ENCODE peak calls at places on chromosomes 4 and X, in six cellular contexts. B, Y, E, F, C and G are unnamed samples.
A peak's percentile ranks its signal among the peaks of the same experiment; 100 is the strongest.

GRCh38 chr4:153465922-153466636 is at the start of gene TMEM131L:
- DNase-seq in B (peak; percentile 89), Y (peak; percentile 58), E (peak; percentile 65), F (peak; percentile 64), C (peak; percentile 93), G (peak; percentile 66)

GRCh38 chrX:48957477-48957826 is at the start of gene OTUD5:
- DNase-seq in B (peak; percentile 88), Y (peak; percentile 70), E (peak; percentile 68), F (no peak), C (no peak), G (peak; percentile 72)

GRCh38 chr4:177087060-177087459 is 222.6 kb upstream of the NEIL3 start:
- DNase-seq in B (no peak), Y (no peak), E (no peak), F (no peak), C (no peak), G (no peak)

GRCh38 chr4:173052439-173052838 is 116.2 kb upstream of the GALNT7 start:
- DNase-seq in B (no peak), Y (no peak), E (no peak), F (no peak), C (no peak), G (no peak)

GRCh38 chr4:88216395-88216794 is 58.0 kb upstream of the ABCG2 start:
- DNase-seq in B (no peak), Y (no peak), E (no peak), F (no peak), C (peak; percentile 47), G (no peak)

GRCh38 chrX:49816435-49816834 is 12.7 kb upstream of the PAGE4 start:
- DNase-seq in B (no peak), Y (no peak), E (no peak), F (no peak), C (no peak), G (no peak)

GRCh38 chr4:187204389-187204920 is 480.8 kb upstream of the FAT1 start:
- DNase-seq in B (no peak), Y (no peak), E (no peak), F (peak; percentile 15), C (no peak), G (no peak)

GRCh38 chrX:153867139-153867538 is 18.8 kb downstream of the L1CAM start:
- DNase-seq in B (no peak), Y (no peak), E (no peak), F (no peak), C (no peak), G (no peak)

GRCh38 chr4:109301691-109302365 is 630 bp downstream of the COL25A1 start:
- DNase-seq in B (no peak), Y (no peak), E (no peak), F (no peak), C (no peak), G (no peak)

GRCh38 chr4:108244576-108244975 is 75.8 kb upstream of the LEF1 start:
- DNase-seq in B (no peak), Y (no peak), E (no peak), F (no peak), C (no peak), G (no peak)

GRCh38 chr4:5165419-5166369 is 114.4 kb downstream of the STK32B start:
- DNase-seq in B (peak; percentile 46), Y (peak; percentile 93), E (no peak), F (peak; percentile 80), C (peak; percentile 83), G (no peak)

GRCh38 chr4:156255205-156255604 is 301.5 kb upstream of the CTSO start:
- DNase-seq in B (no peak), Y (no peak), E (no peak), F (no peak), C (no peak), G (no peak)

GRCh38 chrX:132853040-132853439 is 105.4 kb downstream of the HS6ST2 start:
- DNase-seq in B (no peak), Y (no peak), E (no peak), F (no peak), C (no peak), G (no peak)

GRCh38 chrX:131821945-131822622 is 201.0 kb upstream of the STK26 start:
- DNase-seq in B (peak; percentile 81), Y (peak; percentile 72), E (peak; percentile 88), F (peak; percentile 66), C (no peak), G (peak; percentile 64)

GRCh38 chr4:7679431-7679830 is 244.7 kb upstream of the PSAPL1 start:
- DNase-seq in B (peak; percentile 57), Y (no peak), E (no peak), F (no peak), C (no peak), G (no peak)

GRCh38 chrX:47618923-47619485 is 653 bp downstream of the SYN1 start:
- DNase-seq in B (no peak), Y (no peak), E (no peak), F (no peak), C (no peak), G (no peak)
- H3K27ac ChIP-seq in B (no peak overlapping the region), Y (no peak overlapping the region), E (peak overlapping the region; percentile 41), F (no peak overlapping the region), C (no peak overlapping the region), G (no peak overlapping the region)

GRCh38 chr4:118753096-118753495 is 67.9 kb downstream of the METTL14 start:
- DNase-seq in B (no peak), Y (no peak), E (no peak), F (no peak), C (no peak), G (no peak)
- H3K27ac ChIP-seq in B (no peak overlapping the region), Y (no peak overlapping the region), E (no peak overlapping the region), F (no peak overlapping the region), C (peak overlapping the region; percentile 76), G (no peak overlapping the region)

DNA sequence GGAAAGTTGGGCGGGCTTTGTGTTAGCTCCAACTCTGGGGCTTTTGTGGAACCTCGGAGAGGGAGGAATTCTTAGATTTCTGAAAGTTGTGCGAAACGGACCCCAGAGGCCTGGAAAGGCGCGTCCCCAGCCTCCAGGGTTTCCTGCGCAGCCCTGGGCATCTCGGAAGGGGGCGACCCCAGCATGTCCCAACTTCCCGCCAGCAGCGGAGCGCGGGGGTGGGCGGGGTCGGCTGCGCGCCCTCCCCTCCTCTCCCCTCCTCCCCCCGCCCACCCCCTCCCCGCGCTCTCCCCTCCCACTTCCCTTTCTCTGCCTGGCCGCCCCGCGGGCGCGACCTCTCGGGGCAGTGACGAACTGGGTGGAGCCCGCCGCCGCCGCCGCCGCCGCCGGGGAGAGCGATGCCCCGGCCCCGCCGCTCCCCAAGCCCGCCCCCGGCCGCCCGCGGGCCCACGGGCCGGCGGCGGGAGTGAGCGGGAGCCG is 16.8 kb downstream of the PTTG2 start:
- DNase-seq in B (peak; percentile 96), Y (peak; percentile 90), E (peak; percentile 11), F (peak; percentile 64), C (peak; percentile 93), G (peak; percentile 69)
- H3K27ac ChIP-seq in B (peak overlapping the region; percentile 96), Y (peak overlapping the region; percentile 81), E (peak overlapping the region; percentile 76), F (peak overlapping the region; percentile 63), C (peak overlapping the region; percentile 98), G (peak overlapping the region; percentile 74)

GRCh38 chrX:40945366-40945713 is 139.9 kb upstream of the USP9X start:
- DNase-seq in B (no peak), Y (no peak), E (no peak), F (peak; percentile 87), C (no peak), G (no peak)

GRCh38 chrX:40950546-40950945 is 134.7 kb upstream of the USP9X start:
- DNase-seq in B (no peak), Y (no peak), E (no peak), F (no peak), C (no peak), G (no peak)

GRCh38 chrX:40949071-40949470 is 136.2 kb upstream of the USP9X start:
- DNase-seq in B (no peak), Y (no peak), E (no peak), F (no peak), C (no peak), G (no peak)

GRCh38 chrX:40943093-40943641 is 142.1 kb upstream of the USP9X start:
- DNase-seq in B (no peak), Y (no peak), E (no peak), F (no peak), C (no peak), G (no peak)

DNA sequence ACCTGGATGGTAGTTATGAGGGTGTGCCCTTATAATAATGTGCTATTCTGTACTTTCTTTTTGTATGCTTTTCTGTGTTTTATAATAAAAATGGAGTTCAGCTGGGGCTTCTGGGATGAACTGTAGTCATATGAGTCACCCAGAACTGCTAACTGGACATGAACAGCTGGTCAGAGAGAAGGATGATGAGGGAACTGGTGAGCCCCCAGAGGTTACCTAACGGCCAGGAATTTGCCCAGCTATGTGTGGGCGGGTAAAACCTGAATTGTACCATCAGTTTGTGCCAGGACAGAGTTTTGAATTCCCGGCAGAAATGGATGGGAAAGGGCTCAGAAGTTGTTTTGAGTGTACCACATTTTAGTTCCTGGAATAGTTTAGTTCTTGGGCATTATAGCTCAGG is 138.0 kb upstream of the USP9X start:
- DNase-seq in B (no peak), Y (no peak), E (no peak), F (peak; percentile 83), C (no peak), G (no peak)
- H3K27ac ChIP-seq in B (no peak overlapping the region), Y (no peak overlapping the region), E (no peak overlapping the region), F (no peak overlapping the region), C (peak overlapping the region; percentile 30), G (no peak overlapping the region)

GRCh38 chr4:169202878-169203277 is 67.9 kb downstream of the SH3RF1 start:
- DNase-seq in B (no peak), Y (no peak), E (no peak), F (no peak), C (no peak), G (no peak)
- H3K27ac ChIP-seq in B (no peak overlapping the region), Y (no peak overlapping the region), E (peak overlapping the region; percentile 53), F (no peak overlapping the region), C (no peak overlapping the region), G (no peak overlapping the region)

GRCh38 chr4:76558391-76559235 is 123.6 kb downstream of the SHROOM3 start:
- DNase-seq in B (no peak), Y (peak; percentile 29), E (no peak), F (peak; percentile 81), C (no peak), G (no peak)

GRCh38 chr4:76562851-76563803 is 128.1 kb downstream of the SHROOM3 start:
- DNase-seq in B (no peak), Y (no peak), E (no peak), F (peak; percentile 70), C (no peak), G (no peak)

GRCh38 chr4:76559236-76560071 is 124.4 kb downstream of the SHROOM3 start:
- DNase-seq in B (no peak), Y (peak; percentile 49), E (no peak), F (peak; percentile 44), C (no peak), G (no peak)

GRCh38 chr4:76563804-76564468 is 128.9 kb downstream of the SHROOM3 start:
- DNase-seq in B (no peak), Y (no peak), E (no peak), F (peak; percentile 65), C (no peak), G (no peak)

DNA sequence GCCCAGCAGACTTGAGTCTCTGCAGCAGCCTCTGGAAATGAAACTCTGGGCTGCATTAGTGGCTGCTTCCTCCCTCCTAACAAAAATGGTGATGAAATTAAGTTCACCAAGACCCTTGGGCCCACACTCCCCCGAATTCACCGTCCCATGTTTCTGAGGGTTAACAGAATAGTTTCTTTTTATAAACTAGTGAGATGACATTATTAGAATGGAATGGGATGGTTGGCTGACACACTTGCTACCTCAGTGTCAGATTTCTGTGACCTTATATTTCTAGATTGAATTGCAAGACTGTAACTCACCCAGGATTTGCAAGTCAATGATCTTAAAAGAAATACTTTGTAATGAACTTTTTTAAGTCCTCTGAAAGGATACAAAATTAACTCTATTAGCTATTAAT is 127.1 kb downstream of the SHROOM3 start:
- DNase-seq in B (no peak), Y (no peak), E (no peak), F (peak; percentile 96), C (no peak), G (no peak)
- H3K27ac ChIP-seq in B (peak overlapping the region; percentile 77), Y (no peak overlapping the region), E (no peak overlapping the region), F (peak overlapping the region; percentile 58), C (peak overlapping the region; percentile 65), G (no peak overlapping the region)